ENCODE peak calls at places on chromosomes 6 and 20, in five cellular contexts. Z is NAMALWA; L is stimulated activated CD4-positive, alpha-beta T cell treated with anti-CD3 and anti-CD28 coated beads, Interleukin-15, amount 100 ng/mL, for 24 hours; Y is activated gamma-delta T cell treated with Interleukin-2 at 50 U/mL for 16 hours; V is GM10248. A is an unnamed sample.

GRCh38 chr6:75422024-75422639 is 71.5 kb downstream of the FILIP1 start:
- DNase-seq in Z (no peak), L (no peak), Y (no peak), V (no peak), A (no peak)

GRCh38 chr6:110355727-110356126 is 2.4 kb downstream of the METTL24 start:
- DNase-seq in Z (no peak), L (no peak), Y (no peak), V (no peak), A (no peak)

GRCh38 chr6:26057899-26058298 is 29.3 kb upstream of the HFE start:
- DNase-seq in Z (no peak), L (no peak), Y (no peak), V (no peak), A (no peak)

GRCh38 chr6:6703720-6704422 is 115.4 kb downstream of the LY86 start:
- DNase-seq in Z (no peak), L (no peak), Y (no peak), V (no peak), A (no peak)

GRCh38 chr6:44373051-44373450 is 14.5 kb upstream of the CDC5L start:
- DNase-seq in Z (no peak), L (no peak), Y (no peak), V (no peak), A (no peak)

GRCh38 chr20:44111712-44112335 is 75.2 kb downstream of the JPH2 start:
- DNase-seq in Z (no peak), L (no peak), Y (no peak), V (no peak), A (no peak)

GRCh38 chr6:10733151-10733715 is 10.4 kb downstream of the TMEM14C start:
- DNase-seq in Z (no peak), L (no peak), Y (no peak), V (no peak), A (no peak)

GRCh38 chr20:36507746-36508145 is 33.6 kb upstream of the MYL9 start:
- DNase-seq in Z (no peak), L (no peak), Y (no peak), V (no peak), A (no peak)

GRCh38 chr6:109626311-109626710 is 64.7 kb downstream of the AK9 start:
- DNase-seq in Z (no peak), L (no peak), Y (no peak), V (no peak), A (no peak)

GRCh38 chr6:75855047-75855446 is 106.0 kb downstream of the MYO6 start:
- DNase-seq in Z (peak), L (peak), Y (no peak), V (peak), A (no peak)

GRCh38 chr20:51972031-51972430 is 169.7 kb upstream of the SALL4 start:
- DNase-seq in Z (no peak), L (no peak), Y (no peak), V (no peak), A (no peak)

GRCh38 chr6:151999194-151999593 is 191.7 kb downstream of the ESR1 start:
- DNase-seq in Z (no peak), L (no peak), Y (no peak), V (no peak), A (no peak)

GRCh38 chr20:46255440-46256104 is 52.7 kb downstream of the CDH22 start:
- DNase-seq in Z (peak), L (peak), Y (no peak), V (no peak), A (peak)

GRCh38 chr6:25601797-25602679 is 50.0 kb upstream of the SCGN start:
- DNase-seq in Z (peak), L (no peak), Y (no peak), V (peak), A (no peak)

GRCh38 chr6:45746046-45746445 is 269.6 kb downstream of the CLIC5 start:
- DNase-seq in Z (no peak), L (no peak), Y (no peak), V (no peak), A (no peak)

GRCh38 chr6:13397359-13398080 is 69.2 kb upstream of the TBC1D7 start:
- DNase-seq in Z (peak), L (no peak), Y (no peak), V (peak), A (no peak)

GRCh38 chr20:39611901-39612300 is 649.8 kb downstream of the DHX35 start:
- DNase-seq in Z (no peak), L (no peak), Y (no peak), V (no peak), A (no peak)

GRCh38 chr6:75149253-75149652 is 56.6 kb downstream of the COL12A1 start:
- DNase-seq in Z (no peak), L (no peak), Y (no peak), V (no peak), A (no peak)

GRCh38 chr6:53544050-53544499 is 826 bp downstream of the GCLC start:
- DNase-seq in Z (peak), L (no peak), Y (no peak), V (no peak), A (peak)

GRCh38 chr20:38645318-38645717 is 43.7 kb downstream of the ARHGAP40 start:
- DNase-seq in Z (no peak), L (no peak), Y (no peak), V (peak), A (no peak)

GRCh38 chr6:112244428-112244827 is 9.9 kb downstream of the LAMA4 start:
- DNase-seq in Z (no peak), L (no peak), Y (no peak), V (no peak), A (no peak)

GRCh38 chr6:72622094-72622540 is 253 bp downstream of the KCNQ5 start:
- DNase-seq in Z (peak), L (peak), Y (peak), V (peak), A (peak)

A was measured in frontal cortex.